ENCODE peak calls at places on chromosome 7, in ten cellular contexts. Q, F, E, D, Z, I, R, O, Y and C are unnamed samples. For H3K9me3 and H3K27me3, the result is how much of the 10 kb centered on the place peaks cover.

GRCh38 chr7:1300206-1300605 is 67.5 kb downstream of the UNCX start:
- DNase-seq in F (no peak), I (no peak), D (no peak), O (no peak), Q (no peak), Z (no peak), R (no peak), E (no peak), Y (no peak), C (no peak)

GRCh38 chr7:141585592-141586510 is 34.6 kb downstream of the AGK start:
- DNase-seq in I (peak), F (no peak), D (no peak), E (peak), R (peak), Y (no peak), Q (no peak), O (no peak), Z (peak), C (no peak)

GRCh38 chr7:70619130-70619529 is 512.8 kb upstream of the GALNT17 start:
- DNase-seq in E (no peak), Z (no peak), O (peak), D (no peak), R (no peak), Y (no peak), F (no peak), Q (no peak), I (no peak), C (no peak)

GRCh38 chr7:11787534-11787933 is 44.5 kb downstream of the THSD7A start:
- DNase-seq in O (no peak), Z (no peak), I (no peak), Y (no peak), R (no peak), F (no peak), E (no peak), D (no peak), Q (no peak), C (no peak)

GRCh38 chr7:1925973-1926907 is 256.2 kb downstream of the ELFN1 start:
- DNase-seq in F (no peak), R (no peak), Y (no peak), Z (no peak), D (peak), E (no peak), O (no peak), I (no peak), Q (no peak), C (no peak)

GRCh38 chr7:143385891-143386781 is 5.0 kb downstream of the ZYX start:
- DNase-seq in R (no peak), E (no peak), O (no peak), F (no peak), Z (no peak), Q (no peak), D (peak), I (no peak), Y (peak), C (no peak)

GRCh38 chr7:42460948-42461347 is 223.9 kb upstream of the GLI3 start:
- DNase-seq in D (no peak), Y (no peak), F (no peak), I (no peak), O (no peak), Q (no peak), R (no peak), Z (no peak), E (no peak), C (no peak)

GRCh38 chr7:43535031-43535451 is 47.9 kb upstream of the STK17A start:
- DNase-seq in D (no peak), Q (no peak), R (no peak), E (no peak), O (no peak), F (no peak), Y (no peak), I (no peak), Z (no peak), C (peak)

GRCh38 chr7:92925876-92926696 is 89.7 kb upstream of the CDK6 start:
- DNase-seq in Y (no peak), R (no peak), E (peak), I (no peak), Z (peak), D (no peak), Q (no peak), F (no peak), O (no peak), C (no peak)

GRCh38 chr7:120276720-120277119 is 3.7 kb downstream of the KCND2 start:
- DNase-seq in I (no peak), O (no peak), Y (no peak), E (no peak), R (no peak), F (no peak), Z (no peak), D (no peak), Q (no peak), C (no peak)

GRCh38 chr7:115734643-115735042 is 295.9 kb downstream of the TFEC start:
- DNase-seq in R (no peak), Q (no peak), E (no peak), D (no peak), Z (no peak), I (no peak), O (no peak), F (no peak), Y (no peak), C (no peak)

GRCh38 chr7:24971333-24972165 is 8.4 kb downstream of the OSBPL3 start:
- DNase-seq in D (no peak), O (no peak), Q (no peak), Z (peak), I (peak), E (peak), Y (no peak), F (no peak), R (peak), C (no peak)

GRCh38 chr7:155257482-155258232 is 40.0 kb upstream of the INSIG1 start:
- DNase-seq in F (peak), Y (peak), I (peak), E (no peak), Z (no peak), D (no peak), Q (peak), O (no peak), R (peak), C (peak)

GRCh38 chr7:157616426-157616825 is 279.6 kb downstream of the DNAJB6 start:
- DNase-seq in F (no peak), E (no peak), D (no peak), O (no peak), Q (no peak), Z (no peak), Y (no peak), R (no peak), I (no peak), C (no peak)

GRCh38 chr7:157613575-157614322 is 276.9 kb downstream of the DNAJB6 start:
- DNase-seq in E (no peak), Y (peak), Z (no peak), I (no peak), F (no peak), D (no peak), O (no peak), Q (no peak), R (no peak), C (no peak)

GRCh38 chr7:157614457-157615020 is 277.7 kb downstream of the DNAJB6 start:
- DNase-seq in R (no peak), I (no peak), E (no peak), D (no peak), O (no peak), Y (peak), Q (no peak), Z (no peak), F (no peak), C (no peak)

GRCh38 chr7:157615852-157616251 is 279.0 kb downstream of the DNAJB6 start:
- DNase-seq in R (no peak), Z (no peak), F (no peak), O (no peak), D (no peak), Y (peak), Q (no peak), I (no peak), E (no peak), C (no peak)

GRCh38 chr7:157615101-157615817 is 278.5 kb downstream of the DNAJB6 start:
- DNase-seq in D (no peak), I (no peak), R (no peak), O (no peak), Z (no peak), Y (peak), F (peak), E (peak), Q (no peak), C (no peak)
- H3K9me3 ChIP-seq in D (under half), I (under half), R (half or more), O (under half), Z (half or more), Y (under half), F (under half), E (half or more), Q (under half), C (under half)

GRCh38 chr7:150745086-150745485 is 7.9 kb downstream of the GIMAP5 start:
- DNase-seq in D (no peak), Z (no peak), O (no peak), R (no peak), I (no peak), F (no peak), Y (no peak), E (no peak), Q (no peak), C (no peak)
- H3K27me3 ChIP-seq in D (under half), Z (under half), O (under half), R (under half), I (half or more), F (under half), Y (under half), E (under half), Q (under half), C (under half)

GRCh38 chr7:64613653-64614052 is 50.8 kb upstream of the ZNF680 start:
- DNase-seq in Z (no peak), R (no peak), F (no peak), O (no peak), D (no peak), Y (no peak), E (no peak), I (no peak), Q (no peak), C (no peak)
- H3K9me3 ChIP-seq in Z (under half), R (under half), F (under half), O (under half), D (under half), Y (under half), E (under half), I (under half), Q (under half), C (under half)

GRCh38 chr7:27145884-27146401 is 1.6 kb downstream of the HOXA6 start:
- DNase-seq in D (no peak), I (no peak), Y (no peak), E (no peak), Z (no peak), Q (peak), F (no peak), O (no peak), R (no peak), C (no peak)
- H3K27me3 ChIP-seq in D (half or more), I (under half), Y (under half), E (under half), Z (under half), Q (under half), F (half or more), O (under half), R (under half), C (half or more)

GRCh38 chr7:157856873-157857577 is 520.2 kb downstream of the DNAJB6 start:
- DNase-seq in Y (no peak), O (no peak), Q (no peak), R (no peak), D (no peak), Z (no peak), I (no peak), E (no peak), F (peak), C (no peak)
- H3K9me3 ChIP-seq in Y (under half), O (under half), Q (under half), R (under half), D (under half), Z (half or more), I (under half), E (under half), F (under half), C (under half)

GRCh38 chr7:132573237-132573636 is 3.0 kb downstream of the PLXNA4 start:
- DNase-seq in O (no peak), E (no peak), Q (no peak), F (no peak), D (no peak), Z (no peak), R (no peak), Y (no peak), I (no peak), C (no peak)
- H3K27me3 ChIP-seq in O (under half), E (under half), Q (half or more), F (half or more), D (half or more), Z (half or more), R (under half), Y (under half), I (half or more), C (under half)

GRCh38 chr7:145106001-145106400 is 270.1 kb upstream of the TPK1 start:
- DNase-seq in O (no peak), E (no peak), I (peak), R (no peak), F (peak), D (no peak), Y (no peak), Z (no peak), Q (no peak), C (no peak)
- H3K9me3 ChIP-seq in O (under half), E (under half), I (under half), R (under half), F (under half), D (under half), Y (under half), Z (under half), Q (under half), C (under half)